ENCODE peak calls at places on chromosomes 13 and 19, in five cellular contexts. E is PC-3; P is CD4-positive, alpha-beta memory T cell; B is small intestine; A is activated T-helper 1 cell treated with anti-CD3 and anti-CD28 coated beads, Interleukin-2, amount 50 U/mL, for 16 hours. G is an unnamed sample.

GRCh38 chr19:51810228-51810627 is 15.3 kb downstream of the FPR3 start:
- DNase-seq in E (peak), P (no peak), B (peak), A (no peak), G (peak)

GRCh38 chr19:1651061-1651547 is 1.3 kb downstream of the TCF3 start:
- DNase-seq in E (no peak), P (peak), B (no peak), A (no peak), G (no peak)

GRCh38 chr19:40718774-40719391 is 2.0 kb downstream of the ITPKC start:
- DNase-seq in E (peak), P (no peak), B (peak), A (no peak), G (peak)

GRCh38 chr19:5170329-5170745 is 170.3 kb downstream of the PTPRS start:
- DNase-seq in E (no peak), P (peak), B (peak), A (peak), G (no peak)

GRCh38 chr19:39411832-39412099 is 703 bp upstream of the PLEKHG2 start:
- DNase-seq in E (peak), P (peak), B (peak), A (peak), G (peak)

GRCh38 chr19:1627194-1627593 is 21.9 kb upstream of the UQCR11 start:
- DNase-seq in E (no peak), P (no peak), B (no peak), A (no peak), G (no peak)

GRCh38 chr19:49799798-49800376 is 13.2 kb downstream of the FUZ start:
- DNase-seq in E (no peak), P (no peak), B (no peak), A (no peak), G (no peak)

GRCh38 chr13:28429685-28430290 is 65.1 kb downstream of the FLT1 start:
- DNase-seq in E (no peak), P (no peak), B (no peak), A (no peak), G (no peak)

GRCh38 chr19:47707135-47707925 is 5.9 kb upstream of the EHD2 start:
- DNase-seq in E (peak), P (peak), B (peak), A (peak), G (peak)

GRCh38 chr19:2476451-2477140 is 669 bp downstream of the GADD45B start:
- DNase-seq in E (peak), P (peak), B (peak), A (peak), G (no peak)

GRCh38 chr13:25329706-25330105 is 28.3 kb downstream of the NUP58 start:
- DNase-seq in E (peak), P (no peak), B (no peak), A (no peak), G (no peak)

GRCh38 chr13:31468114-31468902 is 268.5 kb downstream of the B3GLCT start:
- DNase-seq in E (no peak), P (no peak), B (no peak), A (no peak), G (peak)

GRCh38 chr19:33490041-33490451 is 31.5 kb downstream of the PEPD start:
- DNase-seq in E (no peak), P (no peak), B (no peak), A (no peak), G (no peak)

GRCh38 chr19:50906217-50906616 is 5.0 kb downstream of the KLK4 start:
- DNase-seq in E (peak), P (peak), B (peak), A (no peak), G (no peak)

GRCh38 chr19:29678484-29679106 is 13.3 kb downstream of the PLEKHF1 start:
- DNase-seq in E (no peak), P (no peak), B (no peak), A (no peak), G (no peak)

GRCh38 chr13:43686557-43686956 is 100.2 kb downstream of the ENOX1 start:
- DNase-seq in E (peak), P (no peak), B (no peak), A (no peak), G (no peak)

GRCh38 chr19:8363803-8364771 is at the start of gene ANGPTL4:
- DNase-seq in E (peak), P (peak), B (peak), A (no peak), G (peak)

GRCh38 chr13:41588899-41589298 is 131.5 kb downstream of the RGCC start:
- DNase-seq in E (peak), P (no peak), B (no peak), A (no peak), G (no peak)

GRCh38 chr19:4430760-4431159 is 26.8 kb downstream of the UBXN6 start:
- DNase-seq in E (no peak), P (no peak), B (no peak), A (no peak), G (no peak)

GRCh38 chr13:24648983-24649684 is 31.1 kb upstream of the ATP12A start:
- DNase-seq in E (no peak), P (no peak), B (no peak), A (no peak), G (no peak)

GRCh38 chr13:75788494-75788991 is 152.4 kb downstream of the LMO7 start:
- DNase-seq in E (peak), P (no peak), B (peak), A (no peak), G (peak)

GRCh38 chr13:26112843-26113242 is 61.0 kb upstream of the SHISA2 start:
- DNase-seq in E (peak), P (no peak), B (no peak), A (no peak), G (peak)